ENCODE peak calls at places on chromosomes 11 and 22, in four cellular contexts. J is PC-9, Y is thoracic aorta, F is adrenal gland. O is an unnamed sample.

GRCh38 chr22:49734882-49735281 is 92.8 kb downstream of the BRD1 start:
- DNase-seq in J (no peak), Y (no peak), F (no peak), O (no peak)

GRCh38 chr11:74505911-74506310 is 12.4 kb upstream of the LIPT2 start:
- DNase-seq in J (no peak), Y (no peak), F (no peak), O (no peak)

GRCh38 chr11:13328276-13328675 is 50.7 kb downstream of the BMAL1 start:
- DNase-seq in J (no peak), Y (no peak), F (no peak), O (no peak)

GRCh38 chr22:31097941-31098632 is 9.3 kb downstream of the SELENOM start:
- DNase-seq in J (no peak), Y (no peak), F (no peak), O (no peak)

GRCh38 chr11:105181521-105181920 is 42.0 kb upstream of the CARD18 start:
- DNase-seq in J (no peak), Y (no peak), F (no peak), O (no peak)

GRCh38 chr22:50306753-50307749 is at the start of gene PLXNB2:
- DNase-seq in J (peak), Y (no peak), F (peak), O (no peak)

GRCh38 chr11:123475478-123475877 is 45.4 kb downstream of the GRAMD1B start:
- DNase-seq in J (no peak), Y (no peak), F (no peak), O (no peak)

GRCh38 chr11:44258190-44258489 is 51.8 kb downstream of the ALX4 start:
- DNase-seq in J (no peak), Y (no peak), F (no peak), O (no peak)

GRCh38 chr22:30089655-30089974 is 9.4 kb downstream of the HORMAD2 start:
- DNase-seq in J (no peak), Y (no peak), F (no peak), O (no peak)

GRCh38 chr22:30087611-30088010 is 7.3 kb downstream of the HORMAD2 start:
- DNase-seq in J (no peak), Y (no peak), F (no peak), O (no peak)

GRCh38 chr22:30092686-30093085 is 12.4 kb downstream of the HORMAD2 start:
- DNase-seq in J (no peak), Y (no peak), F (no peak), O (no peak)

GRCh38 chr22:30086496-30086895 is 6.2 kb downstream of the HORMAD2 start:
- DNase-seq in J (no peak), Y (no peak), F (no peak), O (no peak)

GRCh38 chr22:30088468-30088867 is 8.2 kb downstream of the HORMAD2 start:
- DNase-seq in J (no peak), Y (no peak), F (no peak), O (no peak)
- TF ChIP-seq CTCF in J (no peak), Y (no peak), F (no peak), O (no peak)

DNA sequence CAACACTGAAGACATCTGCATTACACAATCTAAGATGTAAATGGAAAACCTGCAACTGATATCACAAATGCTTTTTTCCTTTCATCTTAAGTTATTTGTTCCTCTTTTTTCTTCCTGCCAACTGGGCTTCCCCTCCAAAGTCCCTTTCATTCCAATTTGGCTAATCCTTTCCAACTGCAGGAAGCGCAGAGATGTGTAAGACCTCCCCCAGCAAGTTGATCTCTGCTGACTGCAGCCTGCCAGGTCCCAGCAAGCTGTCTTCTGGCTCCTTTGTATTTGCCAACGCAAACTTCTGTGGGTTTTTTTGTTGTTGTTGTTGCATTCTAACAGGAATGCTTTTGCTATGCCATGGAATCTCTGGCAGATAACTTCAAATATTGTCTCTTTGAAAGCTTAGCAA is 38.5 kb upstream of the LRRC4C start:
- DNase-seq in J (no peak), Y (no peak), F (no peak), O (no peak)
- H3K27ac ChIP-seq in J (no peak), Y (no peak), F (no peak), O (no peak)

GRCh38 chr11:15764948-15765347 is 591.4 kb downstream of the SOX6 start:
- DNase-seq in J (no peak), Y (no peak), F (no peak), O (no peak)
- TF ChIP-seq CTCF in J (no peak), Y (no peak), F (no peak), O (no peak)

GRCh38 chr11:27471588-27472397 is 797 bp downstream of the LGR4 start:
- DNase-seq in J (peak), Y (no peak), F (peak), O (peak)
- H3K27ac ChIP-seq in J (peak), Y (peak), F (peak), O (peak)

GRCh38 chr11:67418476-67419281 is 3.2 kb downstream of the CARNS1 start:
- DNase-seq in J (peak), Y (no peak), F (no peak), O (no peak)
- TF ChIP-seq CTCF in J (no peak), Y (no peak), F (no peak), O (no peak)

GRCh38 chr22:25137577-25138525 is 61.8 kb upstream of the CRYBB3 start:
- DNase-seq in J (no peak), Y (no peak), F (no peak), O (no peak)

GRCh38 chr22:25136953-25137576 is 62.6 kb upstream of the CRYBB3 start:
- DNase-seq in J (no peak), Y (no peak), F (no peak), O (no peak)

GRCh38 chr22:25134028-25134427 is 65.6 kb upstream of the CRYBB3 start:
- DNase-seq in J (peak), Y (no peak), F (peak), O (no peak)

GRCh38 chr22:25131198-25131887 is 68.3 kb upstream of the CRYBB3 start:
- DNase-seq in J (no peak), Y (no peak), F (no peak), O (no peak)

DNA sequence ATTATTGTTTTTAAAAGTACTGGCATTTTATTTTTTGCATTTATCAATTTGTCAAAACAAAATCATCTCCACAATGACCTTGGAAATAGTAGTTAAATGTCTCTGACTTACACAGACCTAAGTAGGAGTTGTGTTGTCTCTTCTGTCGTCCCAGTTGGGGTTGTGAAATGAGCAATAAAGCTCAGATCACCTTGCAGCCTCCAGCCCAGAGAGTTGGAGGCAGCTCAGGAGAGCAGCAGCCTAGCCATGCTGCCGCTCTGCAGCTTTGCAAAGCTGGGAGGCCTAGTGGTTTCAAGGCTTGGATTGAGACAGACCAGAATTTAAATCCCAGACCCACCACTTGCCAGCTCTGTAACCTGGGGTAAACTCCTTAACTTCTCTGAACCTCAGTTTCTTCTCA is 65.2 kb upstream of the CRYBB3 start:
- DNase-seq in J (no peak), Y (no peak), F (no peak), O (no peak)
- H3K27ac ChIP-seq in J (peak), Y (peak), F (peak), O (peak)